ENCODE peak calls at places on chromosomes 5 and 9, in five cellular contexts. R is SK-N-SH, U is K562, A is GM12878, Y is HepG2. L is an unnamed sample.

GRCh38 chr5:35470866-35471265 is 146.8 kb upstream of the SPEF2 start:
- DNase-seq in R (no peak), U (no peak), A (no peak), Y (peak; percentile 44), L (peak; percentile 13)

GRCh38 chr5:150576449-150576949 is 64.0 kb upstream of the SYNPO start:
- DNase-seq in R (no peak), U (no peak), A (no peak), Y (no peak), L (no peak)

GRCh38 chr9:110835859-110836271 is 167.3 kb downstream of the MUSK start:
- DNase-seq in R (no peak), U (no peak), A (no peak), Y (no peak), L (peak; percentile 61)

GRCh38 chr9:121819511-121820231 is 168.2 kb downstream of the DAB2IP start:
- DNase-seq in R (peak; percentile 89), U (no peak), A (no peak), Y (no peak), L (peak; percentile 63)

GRCh38 chr9:80097476-80097875 is 525.7 kb downstream of the TLE4 start:
- DNase-seq in R (no peak), U (no peak), A (no peak), Y (no peak), L (no peak)

GRCh38 chr9:86202338-86202882 is 57.0 kb downstream of the C9orf153 start:
- DNase-seq in R (peak; percentile 56), U (peak; percentile 56), A (peak; percentile 20), Y (peak; percentile 16), L (peak; percentile 61)

GRCh38 chr5:54520438-54520846 is 2.9 kb downstream of the SNX18 start:
- DNase-seq in R (no peak), U (no peak), A (no peak), Y (no peak), L (peak; percentile 56)

GRCh38 chr5:168818586-168818985 is 239.4 kb upstream of the PANK3 start:
- DNase-seq in R (no peak), U (no peak), A (no peak), Y (no peak), L (no peak)

GRCh38 chr5:172187118-172188032 is 649 bp downstream of the STK10 start:
- DNase-seq in R (peak; percentile 71), U (peak; percentile 50), A (no peak), Y (peak; percentile 44), L (peak; percentile 80)

GRCh38 chr9:89814340-89815040 is 209.7 kb downstream of the GADD45G start:
- DNase-seq in R (peak; percentile 66), U (no peak), A (no peak), Y (no peak), L (peak; percentile 3)

GRCh38 chr5:178338126-178338749 is 105.6 kb upstream of the PHYKPL start:
- DNase-seq in R (no peak), U (no peak), A (no peak), Y (no peak), L (no peak)

GRCh38 chr5:104179057-104179456 is 616.5 kb upstream of the NUDT12 start:
- DNase-seq in R (peak; percentile 3), U (peak; percentile 74), A (peak; percentile 19), Y (peak; percentile 74), L (peak; percentile 63)

GRCh38 chr5:105836906-105837305 is 1833.8 kb downstream of the EFNA5 start:
- DNase-seq in R (no peak), U (no peak), A (no peak), Y (no peak), L (no peak)

GRCh38 chr5:105840800-105841199 is 1829.9 kb downstream of the EFNA5 start:
- DNase-seq in R (no peak), U (no peak), A (no peak), Y (no peak), L (no peak)

DNA sequence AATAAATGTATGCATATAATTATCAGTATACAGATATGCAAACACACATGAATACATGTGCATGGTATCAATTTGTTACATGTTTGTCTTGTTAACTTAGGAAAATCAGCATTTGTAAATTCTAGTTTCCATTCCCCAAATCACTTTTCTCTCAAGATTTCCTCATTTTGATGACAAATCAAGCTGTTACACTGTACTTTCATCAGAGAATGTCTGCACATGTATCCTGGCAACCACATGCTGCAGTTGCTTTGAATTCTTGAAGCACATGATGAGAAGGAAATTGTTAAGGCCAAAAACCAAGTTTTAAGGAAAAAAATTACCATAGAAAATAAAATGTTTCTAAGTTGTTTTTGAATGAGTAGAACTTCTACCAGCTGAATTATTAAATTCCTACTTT is 1834.5 kb downstream of the EFNA5 start:
- DNase-seq in R (no peak), U (no peak), A (no peak), Y (no peak), L (peak; percentile 63)
- TF ChIP-seq MXI1 in R (no peak), U (no peak), A (no peak), Y (no peak), L (no peak)

GRCh38 chr5:132055808-132056609 is 4.4 kb upstream of the IL3 start:
- DNase-seq in R (peak; percentile 37), U (no peak), A (no peak), Y (no peak), L (no peak)

GRCh38 chr5:132056610-132057497 is 3.6 kb upstream of the IL3 start:
- DNase-seq in R (peak; percentile 5), U (no peak), A (no peak), Y (no peak), L (no peak)

GRCh38 chr5:132054031-132054696 is 6.3 kb upstream of the IL3 start:
- DNase-seq in R (no peak), U (no peak), A (no peak), Y (no peak), L (no peak)

GRCh38 chr5:132054697-132055440 is 5.6 kb upstream of the IL3 start:
- DNase-seq in R (no peak), U (no peak), A (no peak), Y (no peak), L (no peak)

DNA sequence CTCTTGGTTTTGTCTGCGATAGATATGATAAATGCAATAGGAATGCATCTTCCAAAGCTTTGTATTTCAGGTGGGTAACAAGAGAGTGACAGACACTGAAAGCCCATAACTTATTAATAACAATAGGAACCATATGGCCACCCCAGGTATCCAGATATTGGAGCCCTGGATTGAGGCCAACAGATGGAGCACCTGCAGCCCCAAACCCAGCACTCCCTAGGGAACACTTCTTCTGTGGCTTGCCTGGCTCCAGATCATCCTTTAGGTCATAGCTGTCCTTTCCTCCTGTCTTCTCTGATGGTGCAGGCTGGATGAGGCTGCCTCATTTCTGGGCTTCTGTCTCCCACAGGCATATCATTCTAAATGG is 5.0 kb upstream of the IL3 start:
- DNase-seq in R (no peak), U (no peak), A (no peak), Y (no peak), L (no peak)
- TF ChIP-seq MXI1 in R (no peak), U (no peak), A (no peak), Y (no peak), L (no peak)

GRCh38 chr5:39138892-39139291 is 64.7 kb upstream of the RICTOR start:
- DNase-seq in R (no peak), U (no peak), A (no peak), Y (no peak), L (peak; percentile 92)
- TF ChIP-seq MXI1 in R (no peak), U (no peak), A (no peak), Y (no peak), L (no peak)

GRCh38 chr5:62212648-62213047 is 93.4 kb upstream of the KIF2A start:
- DNase-seq in R (peak; percentile 8), U (no peak), A (no peak), Y (no peak), L (no peak)

GRCh38 chr5:62211405-62211804 is 94.6 kb upstream of the KIF2A start:
- DNase-seq in R (no peak), U (peak; percentile 4), A (no peak), Y (no peak), L (no peak)

GRCh38 chr5:62206150-62206829 is 99.7 kb upstream of the KIF2A start:
- DNase-seq in R (peak; percentile 11), U (no peak), A (no peak), Y (peak; percentile 18), L (no peak)

GRCh38 chr5:62208218-62208852 is 97.7 kb upstream of the KIF2A start:
- DNase-seq in R (no peak), U (no peak), A (no peak), Y (peak; percentile 58), L (no peak)
- TF ChIP-seq MXI1 in R (no peak), U (no peak), A (no peak), Y (no peak), L (no peak)

GRCh38 chr5:83589786-83590185 is 118.2 kb downstream of the VCAN start:
- DNase-seq in R (no peak), U (no peak), A (no peak), Y (no peak), L (no peak)

GRCh38 chr5:83586874-83587776 is 115.6 kb downstream of the VCAN start:
- DNase-seq in R (no peak), U (no peak), A (no peak), Y (no peak), L (peak; percentile 68)

GRCh38 chr5:83583859-83584258 is 112.3 kb downstream of the VCAN start:
- DNase-seq in R (no peak), U (no peak), A (no peak), Y (no peak), L (peak; percentile 82)
- TF ChIP-seq MXI1 in R (no peak), U (no peak), A (no peak), Y (no peak), L (no peak)

GRCh38 chr5:152425083-152425482 is 20.0 kb upstream of the NMUR2 start:
- DNase-seq in R (no peak), U (no peak), A (no peak), Y (no peak), L (no peak)
- TF ChIP-seq MXI1 in R (no peak), U (no peak), A (no peak), Y (no peak), L (no peak)

GRCh38 chr9:22169243-22169642 is 160.1 kb upstream of the CDKN2B start:
- DNase-seq in R (no peak), U (no peak), A (no peak), Y (no peak), L (peak; percentile 79)
- TF ChIP-seq MXI1 in R (no peak), U (no peak), A (no peak), Y (no peak), L (no peak)

GRCh38 chr5:36596756-36597155 is 9.7 kb upstream of the SLC1A3 start:
- DNase-seq in R (no peak), U (no peak), A (no peak), Y (no peak), L (no peak)

GRCh38 chr5:36600847-36601527 is 5.4 kb upstream of the SLC1A3 start:
- DNase-seq in R (no peak), U (no peak), A (no peak), Y (no peak), L (no peak)

GRCh38 chr5:36599986-36600779 is 6.2 kb upstream of the SLC1A3 start:
- DNase-seq in R (no peak), U (no peak), A (no peak), Y (no peak), L (peak; percentile 46)

GRCh38 chr5:36593867-36594266 is 12.5 kb upstream of the SLC1A3 start:
- DNase-seq in R (no peak), U (no peak), A (no peak), Y (no peak), L (no peak)

GRCh38 chr5:36596247-36596646 is 10.2 kb upstream of the SLC1A3 start:
- DNase-seq in R (no peak), U (no peak), A (no peak), Y (no peak), L (no peak)
- TF ChIP-seq MXI1 in R (no peak), U (no peak), A (no peak), Y (no peak), L (no peak)

L was measured in IMR-90.